ENCODE peak calls at places on chromosomes 3 and 15, in eight cellular contexts. D is CD8-positive, alpha-beta T cell; H is mesenchymal stem cell; K is GM23338; Y is Karpas-422; S is psoas muscle; N is effector memory CD4-positive, alpha-beta T cell; U is tibial nerve. L is an unnamed sample.

GRCh38 chr3:10744098-10744465 is 71.9 kb upstream of the SLC6A11 start:
- DNase-seq in H (no peak), K (peak; percentile 47), U (no peak), Y (peak; percentile 52), S (no peak), N (no peak), D (no peak), L (no peak)

GRCh38 chr15:55240125-55240760 is 43.5 kb upstream of the RSL24D1 start:
- DNase-seq in U (no peak), S (no peak), K (no peak), Y (no peak), N (no peak), H (no peak), D (no peak), L (no peak)

GRCh38 chr3:134864644-134865043 is 69.6 kb downstream of the EPHB1 start:
- DNase-seq in D (no peak), N (no peak), U (no peak), H (no peak), S (peak; percentile 64), Y (no peak), K (no peak), L (no peak)

GRCh38 chr3:43001094-43001553 is 22.0 kb downstream of the GASK1A start:
- DNase-seq in Y (no peak), N (no peak), H (peak; percentile 39), S (peak; percentile 93), D (no peak), K (no peak), U (peak; percentile 93), L (no peak)

GRCh38 chr15:90002428-90002844 is 1.3 kb downstream of the ZNF710 start:
- DNase-seq in Y (peak; percentile 83), H (peak; percentile 66), K (peak; percentile 60), N (no peak), S (peak; percentile 57), U (no peak), D (no peak), L (no peak)

GRCh38 chr15:43370310-43370974 is 401 bp downstream of the ZSCAN29 start:
- DNase-seq in Y (no peak), N (no peak), U (no peak), K (peak; percentile 66), D (no peak), S (peak; percentile 45), H (peak; percentile 72), L (no peak)

GRCh38 chr15:85543741-85544155 is 163.3 kb downstream of the AKAP13 start:
- DNase-seq in N (no peak), H (no peak), U (peak; percentile 70), K (peak; percentile 76), D (peak; percentile 13), Y (no peak), S (peak; percentile 60), L (peak; percentile 11)

GRCh38 chr3:49747792-49748480 is 24.2 kb upstream of the GMPPB start:
- DNase-seq in U (no peak), N (no peak), S (no peak), Y (no peak), K (no peak), D (no peak), H (peak; percentile 85), L (no peak)

GRCh38 chr3:12334786-12335185 is 45.9 kb downstream of the PPARG start:
- DNase-seq in U (no peak), Y (no peak), D (no peak), S (no peak), H (no peak), K (no peak), N (no peak), L (no peak)

GRCh38 chr3:170961616-170962400 is 53.4 kb upstream of the EIF5A2 start:
- DNase-seq in K (peak; percentile 53), S (no peak), Y (peak; percentile 72), D (no peak), H (peak; percentile 49), N (no peak), U (peak; percentile 42), L (no peak)

GRCh38 chr3:21944251-21944650 is 193.2 kb upstream of the ZNF385D start:
- DNase-seq in N (no peak), K (no peak), D (no peak), H (no peak), Y (no peak), S (no peak), U (no peak), L (no peak)

GRCh38 chr3:153166206-153166605 is 4.2 kb downstream of the RAP2B start:
- DNase-seq in U (no peak), S (no peak), K (no peak), D (peak; percentile 32), N (no peak), Y (no peak), H (no peak), L (no peak)

GRCh38 chr15:39878401-39878775 is 41.7 kb downstream of the GPR176 start:
- DNase-seq in N (no peak), D (no peak), U (no peak), K (no peak), Y (no peak), H (no peak), S (no peak), L (no peak)

GRCh38 chr15:25176991-25177954 is 222.5 kb downstream of the SNRPN start:
- DNase-seq in U (peak; percentile 1), N (no peak), Y (no peak), S (peak; percentile 28), D (no peak), K (no peak), H (no peak), L (no peak)

GRCh38 chr3:54433846-54434245 is 311.5 kb downstream of the CACNA2D3 start:
- DNase-seq in D (no peak), N (no peak), K (peak; percentile 92), U (no peak), S (no peak), H (peak; percentile 2), Y (no peak), L (no peak)

GRCh38 chr3:127777861-127778711 is 44.2 kb downstream of the MGLL start:
- DNase-seq in S (peak; percentile 13), D (no peak), N (no peak), U (no peak), K (no peak), H (no peak), Y (no peak), L (no peak)

GRCh38 chr3:127781411-127782001 is 40.8 kb downstream of the MGLL start:
- DNase-seq in H (peak; percentile 82), U (no peak), D (no peak), S (peak; percentile 81), N (no peak), K (no peak), Y (no peak), L (no peak)

GRCh38 chr3:127779747-127780146 is 42.6 kb downstream of the MGLL start:
- DNase-seq in S (peak; percentile 33), H (peak; percentile 50), Y (no peak), D (no peak), K (no peak), N (no peak), U (no peak), L (no peak)

GRCh38 chr3:127783166-127783565 is 39.1 kb downstream of the MGLL start:
- DNase-seq in D (no peak), K (no peak), U (no peak), Y (no peak), H (no peak), S (peak; percentile 13), N (no peak), L (no peak)

GRCh38 chr3:127780536-127781400 is 41.5 kb downstream of the MGLL start:
- DNase-seq in S (no peak), Y (no peak), N (no peak), D (no peak), U (no peak), H (no peak), K (no peak), L (no peak)
- H3K27ac ChIP-seq in S (peak overlapping the region; percentile 88), Y (no peak overlapping the region), N (no peak overlapping the region), D (no peak overlapping the region), U (no peak overlapping the region), H (peak overlapping the region; percentile 71), K (no peak overlapping the region), L (no peak overlapping the region)

GRCh38 chr3:150238043-150238802 is 169.9 kb upstream of the TSC22D2 start:
- DNase-seq in U (no peak), H (no peak), D (no peak), N (no peak), S (no peak), Y (no peak), K (no peak), L (no peak)
- H3K27ac ChIP-seq in U (no peak overlapping the region), H (no peak overlapping the region), D (no peak overlapping the region), N (no peak overlapping the region), S (peak overlapping the region; percentile 56), Y (no peak overlapping the region), K (no peak overlapping the region), L (no peak overlapping the region)

GRCh38 chr15:67201136-67201535 is 53.3 kb downstream of the AAGAB start:
- DNase-seq in N (no peak), Y (no peak), H (peak; percentile 69), K (no peak), D (no peak), U (no peak), S (no peak), L (no peak)

GRCh38 chr15:67197364-67197695 is 57.1 kb downstream of the AAGAB start:
- DNase-seq in S (no peak), K (no peak), Y (no peak), N (no peak), H (peak; percentile 47), U (no peak), D (no peak), L (no peak)

GRCh38 chr15:67198157-67198754 is 56.2 kb downstream of the AAGAB start:
- DNase-seq in U (no peak), D (no peak), S (no peak), N (no peak), H (no peak), Y (no peak), K (no peak), L (no peak)

GRCh38 chr15:67199881-67200763 is 54.3 kb downstream of the AAGAB start:
- DNase-seq in S (no peak), U (no peak), K (no peak), N (no peak), H (peak; percentile 63), D (no peak), Y (no peak), L (no peak)

DNA sequence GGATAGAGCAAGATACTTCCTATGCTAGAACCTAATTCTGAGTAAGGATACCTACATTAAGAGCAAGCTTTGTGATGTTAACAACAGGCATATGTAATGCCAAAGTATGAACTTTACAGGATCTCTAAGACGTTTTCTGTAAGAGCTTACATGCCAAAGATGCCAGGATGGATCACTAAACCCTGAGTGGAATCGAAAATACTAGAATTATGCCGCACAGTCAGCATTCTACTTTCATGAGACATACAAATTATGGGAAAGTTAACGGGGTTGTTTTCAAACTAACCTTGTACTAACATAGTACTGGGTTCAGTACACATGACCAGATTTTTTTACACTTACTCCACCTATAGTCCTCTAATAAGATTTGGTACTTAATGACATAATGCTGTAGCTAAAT is 55.1 kb downstream of the AAGAB start:
- DNase-seq in N (no peak), K (no peak), D (no peak), U (no peak), S (no peak), Y (no peak), H (no peak), L (no peak)
- H3K27ac ChIP-seq in N (no peak overlapping the region), K (no peak overlapping the region), D (no peak overlapping the region), U (no peak overlapping the region), S (peak overlapping the region; percentile 90), Y (no peak overlapping the region), H (no peak overlapping the region), L (no peak overlapping the region)

DNA sequence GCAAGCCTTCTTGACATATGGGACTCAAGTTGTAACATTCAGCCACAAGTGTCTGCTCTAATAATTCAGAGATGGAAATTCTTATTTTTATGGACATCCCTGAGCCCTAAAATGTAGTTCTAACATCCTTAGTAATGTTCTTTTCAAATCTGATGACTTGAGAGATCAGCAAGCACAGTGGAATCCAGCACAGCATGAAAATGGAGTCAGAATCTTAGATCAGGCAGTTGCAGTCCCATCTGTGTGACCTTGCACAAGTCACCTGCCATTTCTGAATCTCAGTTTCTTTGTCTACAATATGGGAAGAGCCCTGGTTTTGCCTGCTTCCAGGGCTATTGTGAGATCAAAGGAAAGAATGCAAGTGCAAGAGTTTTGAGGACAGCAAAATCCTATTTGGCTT is 183.9 kb upstream of the LPP start:
- DNase-seq in N (no peak), S (no peak), K (no peak), D (no peak), Y (peak; percentile 86), H (no peak), U (no peak), L (no peak)
- H3K27ac ChIP-seq in N (no peak overlapping the region), S (no peak overlapping the region), K (no peak overlapping the region), D (no peak overlapping the region), Y (peak overlapping the region; percentile 97), H (no peak overlapping the region), U (no peak overlapping the region), L (no peak overlapping the region)

L was measured in substantia nigra.